ENCODE peak calls at places on chromosomes 5 and 9, in six cellular contexts. R is left cardiac atrium, D is SK-N-SH, L is SW 1271, J is AG08395, B is nephron progenitor cell. C is an unnamed sample.

GRCh38 chr5:132780577-132780976 is 3.5 kb upstream of the SEPTIN8 start:
- DNase-seq in R (no peak), D (no peak), L (no peak), J (no peak), B (no peak), C (no peak)

GRCh38 chr5:1172007-1172581 is 29.3 kb upstream of the SLC6A19 start:
- DNase-seq in R (peak), D (no peak), L (no peak), J (no peak), B (no peak), C (no peak)

GRCh38 chr5:130110333-130110732 is 206.1 kb downstream of the CHSY3 start:
- DNase-seq in R (no peak), D (no peak), L (no peak), J (no peak), B (no peak), C (no peak)

GRCh38 chr9:7944521-7945022 is 145.0 kb upstream of the DMAC1 start:
- DNase-seq in R (no peak), D (no peak), L (no peak), J (no peak), B (no peak), C (no peak)

GRCh38 chr9:15187589-15187988 is 119.4 kb downstream of the TTC39B start:
- DNase-seq in R (no peak), D (no peak), L (no peak), J (no peak), B (no peak), C (no peak)

GRCh38 chr5:1336749-1337489 is 8.0 kb downstream of the CLPTM1L start:
- DNase-seq in R (peak), D (no peak), L (no peak), J (no peak), B (no peak), C (no peak)

GRCh38 chr5:73791389-73791788 is 165.4 kb downstream of the ARHGEF28 start:
- DNase-seq in R (no peak), D (no peak), L (no peak), J (no peak), B (no peak), C (no peak)

GRCh38 chr9:75906531-75906930 is 16.1 kb downstream of the PCSK5 start:
- DNase-seq in R (no peak), D (no peak), L (no peak), J (no peak), B (no peak), C (no peak)

GRCh38 chr5:111512026-111512405 is 319 bp downstream of the STARD4 start:
- DNase-seq in R (no peak), D (no peak), L (no peak), J (no peak), B (peak), C (no peak)

GRCh38 chr9:135702002-135702721 is at the start of gene KCNT1:
- DNase-seq in R (no peak), D (peak), L (no peak), J (peak), B (peak), C (no peak)

GRCh38 chr5:170769236-170769635 is 14.3 kb upstream of the GABRP start:
- DNase-seq in R (no peak), D (peak), L (no peak), J (no peak), B (peak), C (no peak)

GRCh38 chr9:130254753-130255637 is 10.6 kb upstream of the HMCN2 start:
- DNase-seq in R (no peak), D (no peak), L (no peak), J (no peak), B (no peak), C (no peak)

GRCh38 chr9:136254381-136255165 is 9.0 kb upstream of the QSOX2 start:
- DNase-seq in R (no peak), D (no peak), L (no peak), J (no peak), B (no peak), C (no peak)

GRCh38 chr5:6950250-6950649 is 237.0 kb downstream of the TENT4A start:
- DNase-seq in R (no peak), D (no peak), L (no peak), J (no peak), B (no peak), C (no peak)

GRCh38 chr5:146409081-146409671 is 38.0 kb upstream of the TCERG1 start:
- DNase-seq in R (no peak), D (no peak), L (no peak), J (no peak), B (peak), C (no peak)

GRCh38 chr5:138905541-138905940 is 30.4 kb upstream of the LRRTM2 start:
- DNase-seq in R (no peak), D (no peak), L (peak), J (peak), B (no peak), C (peak)

GRCh38 chr5:8226148-8226547 is 357.2 kb downstream of the MTRR start:
- DNase-seq in R (no peak), D (no peak), L (no peak), J (no peak), B (no peak), C (no peak)

GRCh38 chr5:180333661-180334060 is 19.5 kb downstream of the GFPT2 start:
- DNase-seq in R (no peak), D (no peak), L (no peak), J (peak), B (no peak), C (no peak)

GRCh38 chr5:175092691-175093090 is 351.3 kb downstream of the DRD1 start:
- DNase-seq in R (no peak), D (no peak), L (no peak), J (no peak), B (no peak), C (no peak)

GRCh38 chr9:120524852-120525251 is 55.1 kb downstream of the CDK5RAP2 start:
- DNase-seq in R (no peak), D (no peak), L (no peak), J (no peak), B (no peak), C (no peak)

GRCh38 chr5:55633574-55634203 is 78.4 kb downstream of the SLC38A9 start:
- DNase-seq in R (peak), D (no peak), L (no peak), J (no peak), B (no peak), C (peak)

GRCh38 chr5:115961413-115962238 is 649 bp upstream of the LVRN start:
- DNase-seq in R (peak), D (peak), L (no peak), J (peak), B (no peak), C (no peak)

GRCh38 chr9:135960328-135961276 is 571 bp downstream of the UBAC1 start:
- DNase-seq in R (no peak), D (peak), L (no peak), J (peak), B (no peak), C (no peak)

GRCh38 chr5:139117342-139117884 is 80.8 kb downstream of the SIL1 start:
- DNase-seq in R (no peak), D (no peak), L (no peak), J (no peak), B (no peak), C (no peak)

GRCh38 chr9:98256632-98257218 is 1.3 kb upstream of the TBC1D2 start:
- DNase-seq in R (no peak), D (peak), L (no peak), J (no peak), B (peak), C (no peak)

GRCh38 chr9:112711050-112711689 is 6.7 kb downstream of the INIP start:
- DNase-seq in R (no peak), D (peak), L (no peak), J (peak), B (no peak), C (no peak)

GRCh38 chr9:89591291-89592200 is 13.3 kb upstream of the GADD45G start:
- DNase-seq in R (no peak), D (no peak), L (no peak), J (no peak), B (no peak), C (no peak)

GRCh38 chr9:5402217-5402616 is 35.5 kb downstream of the PLGRKT start:
- DNase-seq in R (no peak), D (no peak), L (no peak), J (no peak), B (no peak), C (no peak)

GRCh38 chr5:14097998-14098471 is 45.1 kb upstream of the TRIO start:
- DNase-seq in R (no peak), D (no peak), L (no peak), J (peak), B (no peak), C (peak)

GRCh38 chr9:15404171-15404570 is 18.5 kb upstream of the SNAPC3 start:
- DNase-seq in R (no peak), D (no peak), L (no peak), J (no peak), B (no peak), C (no peak)

GRCh38 chr9:7185612-7186011 is 427.8 kb downstream of the KDM4C start:
- DNase-seq in R (no peak), D (no peak), L (no peak), J (peak), B (no peak), C (peak)

GRCh38 chr9:83706703-83707517 is 848 bp downstream of the UBQLN1 start:
- DNase-seq in R (peak), D (peak), L (no peak), J (peak), B (peak), C (no peak)

GRCh38 chr9:8899541-8899940 is 1100.0 kb upstream of the DMAC1 start:
- DNase-seq in R (no peak), D (no peak), L (no peak), J (no peak), B (no peak), C (no peak)

GRCh38 chr9:121937248-121937647 is 155.9 kb downstream of the TTLL11 start:
- DNase-seq in R (no peak), D (no peak), L (no peak), J (no peak), B (no peak), C (no peak)

GRCh38 chr9:133701981-133702797 is 36.0 kb downstream of the SARDH start:
- DNase-seq in R (peak), D (no peak), L (no peak), J (no peak), B (peak), C (no peak)

GRCh38 chr9:93116049-93116961 is 17.7 kb downstream of the NINJ1 start:
- DNase-seq in R (peak), D (no peak), L (peak), J (peak), B (no peak), C (no peak)

GRCh38 chr9:93813687-93814560 is 141.2 kb downstream of the BARX1 start:
- DNase-seq in R (no peak), D (peak), L (no peak), J (no peak), B (no peak), C (no peak)

GRCh38 chr5:150153957-150154617 is 1.6 kb downstream of the PDGFRB start:
- DNase-seq in R (no peak), D (no peak), L (no peak), J (peak), B (no peak), C (no peak)

GRCh38 chr9:69122391-69123141 is 51.5 kb upstream of the TJP2 start:
- DNase-seq in R (no peak), D (no peak), L (no peak), J (peak), B (no peak), C (peak)

C was measured in non-pigmented ciliary epithelial cell.